ENCODE peak calls at places on chromosome 5, in ten cellular contexts. N is hepatic stellate cell; H is left ventricle myocardium inferior; X is activated T-cell treated with anti-CD3 and anti-CD28 coated beads, Interleukin-2, amount 50 U/mL, for 72 hours; S is left lung; U is T47D; K is Daoy; V is nephron progenitor cell; T is AG08396; W is WTC11. B is an unnamed sample.

GRCh38 chr5:104084896-104085295 is 522.3 kb upstream of the NUDT12 start:
- DNase-seq in W (no peak), X (no peak), U (no peak), N (no peak), K (no peak), V (no peak), H (no peak), T (no peak), S (no peak), B (no peak)

GRCh38 chr5:147949711-147950573 is 43.6 kb upstream of the C5orf46 start:
- DNase-seq in W (no peak), H (no peak), X (no peak), K (peak), U (peak), T (peak), V (no peak), N (peak), S (no peak), B (peak)

GRCh38 chr5:172188893-172189692 is 1.1 kb upstream of the STK10 start:
- DNase-seq in K (no peak), N (no peak), V (peak), U (no peak), H (no peak), T (no peak), W (peak), S (no peak), X (no peak), B (no peak)

GRCh38 chr5:51495672-51496071 is 112.4 kb downstream of the ISL1 start:
- DNase-seq in U (no peak), X (no peak), T (no peak), N (peak), V (no peak), W (no peak), S (no peak), H (no peak), K (peak), B (peak)

GRCh38 chr5:117800261-117800660 is 1188.1 kb downstream of the DTWD2 start:
- DNase-seq in V (no peak), U (peak), S (no peak), H (no peak), X (no peak), K (no peak), N (no peak), W (no peak), T (no peak), B (no peak)

GRCh38 chr5:61357745-61358144 is 25.7 kb downstream of the ZSWIM6 start:
- DNase-seq in H (no peak), X (no peak), V (no peak), S (no peak), W (peak), T (no peak), N (no peak), K (peak), U (peak), B (no peak)

GRCh38 chr5:94388773-94389514 is 229.5 kb downstream of the KIAA0825 start:
- DNase-seq in W (no peak), S (no peak), U (no peak), N (no peak), H (no peak), T (no peak), X (peak), V (no peak), K (no peak), B (no peak)

GRCh38 chr5:7753596-7753995 is 97.3 kb downstream of the CFAP90 start:
- DNase-seq in H (no peak), S (no peak), K (no peak), U (no peak), X (no peak), T (no peak), V (no peak), W (no peak), N (no peak), B (no peak)

GRCh38 chr5:68845121-68845520 is 248.7 kb upstream of the SLC30A5 start:
- DNase-seq in K (no peak), T (no peak), W (no peak), H (no peak), X (no peak), S (no peak), U (no peak), V (no peak), N (no peak), B (no peak)

GRCh38 chr5:23459214-23459613 is 48.2 kb upstream of the PRDM9 start:
- DNase-seq in S (no peak), N (no peak), X (no peak), H (no peak), U (no peak), W (no peak), T (no peak), K (no peak), V (no peak), B (no peak)

GRCh38 chr5:126801992-126802294 is 25.0 kb downstream of the LMNB1 start:
- DNase-seq in U (peak), X (no peak), W (no peak), H (no peak), V (no peak), T (peak), K (no peak), N (peak), S (no peak), B (peak)

GRCh38 chr5:169637085-169637855 is at the start of gene DOCK2:
- DNase-seq in W (peak), T (no peak), X (peak), S (peak), U (no peak), H (peak), N (no peak), V (peak), K (no peak), B (no peak)

GRCh38 chr5:173969167-173970049 is 19.6 kb upstream of the C5orf47 start:
- DNase-seq in N (peak), T (peak), X (no peak), U (peak), H (no peak), V (no peak), W (no peak), S (no peak), K (peak), B (peak)

GRCh38 chr5:98816574-98817222 is 43.2 kb downstream of the RGMB start:
- DNase-seq in S (no peak), H (no peak), K (peak), V (no peak), T (no peak), U (no peak), N (no peak), X (no peak), W (no peak), B (no peak)

GRCh38 chr5:78269088-78269703 is 25.3 kb downstream of the AP3B1 start:
- DNase-seq in W (no peak), X (no peak), H (no peak), K (no peak), T (no peak), V (no peak), N (no peak), S (no peak), U (peak), B (peak)

GRCh38 chr5:68534131-68534940 is 318.8 kb downstream of the PIK3R1 start:
- DNase-seq in K (peak), N (peak), H (peak), S (no peak), X (no peak), U (peak), W (no peak), T (no peak), V (peak), B (peak)

GRCh38 chr5:150146862-150147579 is 8.6 kb downstream of the PDGFRB start:
- DNase-seq in S (no peak), K (no peak), X (no peak), W (no peak), U (no peak), V (no peak), T (no peak), H (no peak), N (no peak), B (no peak)

GRCh38 chr5:132176543-132176945 is 51.1 kb downstream of the P4HA2 start:
- DNase-seq in W (peak), U (no peak), X (no peak), K (no peak), T (no peak), S (no peak), H (no peak), V (no peak), N (no peak), B (no peak)

GRCh38 chr5:102450313-102450990 is 48.3 kb downstream of the SLCO6A1 start:
- DNase-seq in W (peak), N (no peak), U (peak), V (no peak), K (no peak), T (no peak), X (no peak), H (no peak), S (peak), B (no peak)

GRCh38 chr5:103272377-103272776 is 13.8 kb downstream of the MACIR start:
- DNase-seq in K (no peak), X (no peak), V (no peak), N (peak), U (no peak), T (no peak), S (no peak), H (no peak), W (no peak), B (peak)

GRCh38 chr5:129406440-129406839 is 53.7 kb upstream of the ADAMTS19 start:
- DNase-seq in K (no peak), W (no peak), U (no peak), X (no peak), T (no peak), N (no peak), S (no peak), V (no peak), H (no peak), B (no peak)

GRCh38 chr5:127864511-127864910 is 161.3 kb downstream of the CCDC192 start:
- DNase-seq in T (no peak), U (no peak), S (no peak), W (no peak), K (no peak), V (no peak), N (no peak), X (no peak), H (no peak), B (no peak)

GRCh38 chr5:102106599-102106998 is 189.5 kb downstream of the SLCO4C1 start:
- DNase-seq in V (no peak), W (no peak), H (no peak), S (no peak), T (no peak), N (no peak), U (no peak), K (no peak), X (no peak), B (no peak)

GRCh38 chr5:34534237-34535108 is 121.7 kb upstream of the RAI14 start:
- DNase-seq in N (peak), K (no peak), U (no peak), X (peak), V (no peak), W (no peak), T (peak), H (no peak), S (no peak), B (peak)

GRCh38 chr5:80037366-80037765 is 2.2 kb downstream of the THBS4 start:
- DNase-seq in T (no peak), X (no peak), K (no peak), U (no peak), H (no peak), S (no peak), V (no peak), N (no peak), W (no peak), B (no peak)

GRCh38 chr5:2738700-2739359 is 12.6 kb downstream of the IRX2 start:
- DNase-seq in N (no peak), W (peak), V (no peak), X (no peak), T (no peak), S (peak), U (no peak), K (no peak), H (no peak), B (no peak)

GRCh38 chr5:756865-757345 is 27.6 kb downstream of the ZDHHC11B start:
- DNase-seq in T (peak), U (no peak), K (no peak), N (no peak), V (peak), W (no peak), S (peak), X (no peak), H (peak), B (no peak)

GRCh38 chr5:1725641-1726468 is 73.8 kb downstream of the MRPL36 start:
- DNase-seq in U (no peak), X (no peak), V (peak), S (no peak), N (no peak), H (no peak), T (no peak), W (peak), K (peak), B (no peak)

GRCh38 chr5:88707216-88707965 is 175.6 kb downstream of the MEF2C start:
- DNase-seq in N (no peak), T (no peak), X (no peak), V (no peak), S (no peak), H (no peak), W (no peak), K (peak), U (no peak), B (no peak)

B was measured in kidney glomerular epithelial cell.